ENCODE peak calls at places on chromosomes 12 and 14, in seven cellular contexts. A is IMR-90, X is H9, R is trophoblast cell, W is neuronal stem cell, Z is H1, U is mesendoderm. J is an unnamed sample.

GRCh38 chr12:85725991-85726390 is 110.2 kb downstream of the RASSF9 start:
- DNase-seq in A (no peak), X (no peak), R (no peak), W (no peak), Z (no peak), U (peak), J (no peak)

GRCh38 chr14:89481167-89481566 is 64.1 kb upstream of the FOXN3 start:
- DNase-seq in A (no peak), X (no peak), R (no peak), W (no peak), Z (no peak), U (no peak), J (peak)

GRCh38 chr12:87760943-87761342 is 268.3 kb downstream of the C12orf50 start:
- DNase-seq in A (peak), X (no peak), R (no peak), W (no peak), Z (no peak), U (no peak), J (no peak)

GRCh38 chr12:102959391-102959790 is 1.9 kb downstream of the ASCL1 start:
- DNase-seq in A (no peak), X (no peak), R (no peak), W (no peak), Z (no peak), U (no peak), J (no peak)

GRCh38 chr14:101711041-101711861 is 50.3 kb upstream of the PPP2R5C start:
- DNase-seq in A (no peak), X (no peak), R (no peak), W (no peak), Z (no peak), U (peak), J (no peak)

GRCh38 chr14:52076334-52076733 is 7.5 kb upstream of the NID2 start:
- DNase-seq in A (peak), X (no peak), R (no peak), W (no peak), Z (no peak), U (no peak), J (no peak)

GRCh38 chr14:105866841-105867321 is 340.5 kb downstream of the TMEM121 start:
- DNase-seq in A (no peak), X (no peak), R (no peak), W (no peak), Z (no peak), U (no peak), J (no peak)

GRCh38 chr12:84329933-84330332 is 582.7 kb downstream of the SLC6A15 start:
- DNase-seq in A (no peak), X (no peak), R (no peak), W (no peak), Z (no peak), U (no peak), J (no peak)

GRCh38 chr14:101721951-101722661 is 39.4 kb upstream of the PPP2R5C start:
- DNase-seq in A (no peak), X (peak), R (no peak), W (no peak), Z (no peak), U (peak), J (peak)

GRCh38 chr14:67881225-67881624 is 61.6 kb downstream of the RAD51B start:
- DNase-seq in A (no peak), X (no peak), R (no peak), W (no peak), Z (no peak), U (no peak), J (no peak)

GRCh38 chr14:65095633-65096205 is 6.6 kb downstream of the MAX start:
- DNase-seq in A (peak), X (no peak), R (no peak), W (no peak), Z (no peak), U (no peak), J (peak)

GRCh38 chr14:93049295-93049694 is 66.4 kb downstream of the ITPK1 start:
- DNase-seq in A (no peak), X (no peak), R (no peak), W (no peak), Z (no peak), U (no peak), J (no peak)

GRCh38 chr14:67514203-67514607 is 18.9 kb upstream of the PLEKHH1 start:
- DNase-seq in A (no peak), X (no peak), R (no peak), W (no peak), Z (no peak), U (no peak), J (no peak)

GRCh38 chr12:25424186-25424854 is 128.8 kb downstream of the LMNTD1 start:
- DNase-seq in A (no peak), X (no peak), R (no peak), W (no peak), Z (no peak), U (no peak), J (no peak)

GRCh38 chr14:76271371-76271770 is 104.6 kb upstream of the ESRRB start:
- DNase-seq in A (no peak), X (no peak), R (no peak), W (no peak), Z (peak), U (no peak), J (no peak)

GRCh38 chr12:49511410-49511809 is 27.4 kb upstream of the KCNH3 start:
- DNase-seq in A (no peak), X (no peak), R (peak), W (no peak), Z (no peak), U (no peak), J (no peak)

GRCh38 chr12:30448038-30448437 is 247.6 kb downstream of the IPO8 start:
- DNase-seq in A (no peak), X (no peak), R (no peak), W (no peak), Z (no peak), U (no peak), J (peak)

GRCh38 chr12:31750747-31751039 is 21.9 kb upstream of the AMN1 start:
- DNase-seq in A (no peak), X (no peak), R (no peak), W (no peak), Z (no peak), U (no peak), J (no peak)
- H3K4me2 ChIP-seq in A (no peak), X (no peak), R (no peak), W (no peak), Z (no peak), U (no peak), J (no peak)

GRCh38 chr12:131803995-131804521 is 24.1 kb upstream of the MMP17 start:
- DNase-seq in A (peak), X (no peak), R (no peak), W (no peak), Z (no peak), U (no peak), J (no peak)
- H3K18ac ChIP-seq in A (peak), X (no peak), R (no peak), W (peak), Z (peak), U (no peak), J (peak)

DNA sequence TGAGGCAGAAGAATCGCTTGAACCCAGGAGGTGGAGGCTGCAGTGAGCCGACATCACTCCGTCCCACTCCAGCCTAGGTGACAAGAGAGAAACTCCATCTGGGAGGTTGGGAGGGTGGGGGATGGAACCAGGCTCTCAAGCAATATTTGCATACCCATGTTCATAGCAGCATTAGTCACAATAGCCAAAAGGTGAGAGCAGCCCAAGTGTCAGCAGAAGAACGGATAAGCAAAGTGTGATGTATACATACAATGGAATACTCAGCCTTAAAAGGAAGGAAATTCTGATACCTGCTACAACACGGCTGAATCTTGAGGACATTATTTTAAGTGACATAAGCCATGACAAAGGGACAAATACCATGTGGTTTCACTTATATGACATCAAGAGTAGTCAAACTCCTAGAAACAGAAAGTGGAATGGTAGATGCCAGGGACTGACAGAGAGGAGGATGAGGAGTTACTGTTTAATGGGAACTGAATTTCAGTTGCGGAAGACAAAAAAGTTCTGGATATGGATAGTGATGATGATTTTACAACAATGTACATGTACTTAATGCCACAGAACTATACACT is 11.6 kb downstream of the DAD1 start:
- DNase-seq in A (no peak), X (no peak), R (no peak), W (no peak), Z (no peak), U (peak), J (no peak)
- H2AK5ac ChIP-seq in A (no peak), X (no peak), R (no peak), W (no peak), Z (no peak), U (no peak), J (no peak)

DNA sequence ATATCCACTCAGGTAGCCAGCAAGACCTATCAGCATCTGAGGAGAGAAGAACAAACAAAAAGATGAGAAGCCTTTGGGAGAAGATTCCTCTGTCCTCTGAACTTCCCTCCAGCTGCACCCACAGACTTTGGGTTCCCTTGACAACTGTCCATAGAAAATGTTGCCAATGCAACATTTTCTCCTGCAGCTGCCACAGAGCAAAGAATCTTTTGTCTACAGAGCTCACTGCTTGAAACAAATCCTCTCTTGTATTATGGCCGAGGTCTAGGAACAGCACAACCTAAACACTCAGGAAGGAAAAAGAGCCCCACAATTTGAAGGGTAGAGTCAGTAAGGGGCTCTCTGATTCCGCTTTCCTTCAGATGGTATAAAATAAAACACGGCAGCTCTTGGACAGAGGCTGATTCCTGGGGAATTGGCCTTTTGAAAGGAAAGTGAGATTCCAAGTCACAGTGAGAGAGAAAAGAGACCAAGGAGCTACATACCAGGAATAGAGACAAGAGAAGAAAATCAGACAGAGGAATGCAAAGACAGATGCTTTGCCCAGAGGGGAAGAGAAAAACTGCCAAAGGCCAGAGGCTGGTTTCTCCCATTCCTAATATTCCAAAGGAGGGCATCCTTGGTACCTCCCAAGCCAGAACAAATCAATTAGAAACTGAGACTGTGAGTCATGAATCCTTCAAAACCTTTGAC is 14.1 kb downstream of the POMT2 start:
- DNase-seq in A (peak), X (no peak), R (peak), W (no peak), Z (no peak), U (peak), J (peak)
- H3K4me2 ChIP-seq in A (peak), X (no peak), R (peak), W (no peak), Z (no peak), U (no peak), J (no peak)

GRCh38 chr14:70665448-70666363 is 24.0 kb downstream of the TTC9 start:
- DNase-seq in A (no peak), X (no peak), R (peak), W (no peak), Z (no peak), U (peak), J (no peak)

GRCh38 chr14:70666364-70666691 is 24.6 kb downstream of the TTC9 start:
- DNase-seq in A (no peak), X (no peak), R (no peak), W (no peak), Z (no peak), U (no peak), J (no peak)

GRCh38 chr14:70663707-70664179 is 22.0 kb downstream of the TTC9 start:
- DNase-seq in A (peak), X (no peak), R (no peak), W (no peak), Z (no peak), U (no peak), J (peak)

GRCh38 chr14:70662816-70663215 is 21.1 kb downstream of the TTC9 start:
- DNase-seq in A (no peak), X (no peak), R (peak), W (no peak), Z (no peak), U (no peak), J (no peak)

DNA sequence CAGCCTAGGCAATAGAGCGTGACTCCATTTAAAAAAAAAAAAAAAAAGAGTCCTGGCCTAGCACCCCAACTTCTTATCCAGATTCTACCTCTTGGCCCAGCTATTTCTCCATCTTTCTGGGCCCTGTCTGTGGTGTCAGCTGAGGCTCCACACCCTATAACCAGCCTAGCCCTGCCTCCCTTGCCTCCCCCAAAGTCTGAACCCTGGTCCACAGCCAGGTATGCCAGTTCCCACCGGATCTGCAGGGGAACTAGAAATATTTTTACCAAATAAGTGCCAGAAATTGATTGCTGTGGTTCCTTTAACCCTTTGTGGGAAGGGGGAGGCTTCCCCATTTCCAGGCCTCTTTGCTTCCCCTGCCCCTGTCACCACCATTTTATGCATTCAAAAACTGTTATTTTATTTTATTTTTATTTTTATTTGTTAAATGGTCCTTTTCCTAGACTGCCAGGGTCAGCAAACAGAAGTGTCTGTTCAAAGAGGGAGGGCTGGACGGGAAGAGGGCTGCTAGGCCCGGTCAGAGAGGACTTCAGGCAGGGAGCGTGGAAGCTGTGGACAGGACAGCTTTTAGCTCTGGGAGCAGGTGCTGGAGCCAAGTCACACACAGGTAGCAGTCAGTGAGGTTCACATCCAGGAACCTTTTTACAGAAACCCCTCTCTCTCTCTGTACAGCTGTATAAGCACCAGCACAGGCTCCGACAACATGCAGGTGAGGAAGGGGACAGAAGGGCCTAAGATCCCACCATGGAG is 23.2 kb downstream of the TTC9 start:
- DNase-seq in A (no peak), X (no peak), R (no peak), W (no peak), Z (no peak), U (no peak), J (no peak)
- H3K18ac ChIP-seq in A (no peak), X (no peak), R (peak), W (peak), Z (no peak), U (peak), J (no peak)

DNA sequence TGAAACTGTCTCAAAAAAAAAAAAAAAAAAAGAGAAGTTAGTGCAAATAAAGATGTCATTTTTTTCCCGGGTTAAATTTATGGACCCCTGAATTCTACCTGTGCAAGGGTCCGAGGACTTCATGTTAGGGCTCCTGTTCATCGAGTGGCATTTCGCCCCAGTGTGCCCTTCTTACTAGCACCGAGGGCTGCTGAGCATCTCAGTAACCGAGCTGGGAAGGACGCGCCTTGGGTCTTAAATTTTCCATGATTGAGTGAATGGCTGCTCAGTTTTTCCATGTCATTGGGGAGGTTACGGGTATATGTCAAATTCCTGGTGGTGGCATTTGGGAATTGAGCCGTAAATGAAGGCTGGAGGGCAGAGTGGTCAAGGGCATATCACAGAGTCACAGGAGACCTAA is 34.9 kb upstream of the MAP1LC3B2 start:
- DNase-seq in A (no peak), X (no peak), R (no peak), W (no peak), Z (no peak), U (peak), J (no peak)
- H2AK5ac ChIP-seq in A (peak), X (no peak), R (no peak), W (no peak), Z (peak), U (peak), J (peak)

GRCh38 chr12:2288875-2289274 is 236.1 kb downstream of the CACNA1C start:
- DNase-seq in A (no peak), X (no peak), R (no peak), W (no peak), Z (no peak), U (peak), J (no peak)

GRCh38 chr12:2288471-2288870 is 235.7 kb downstream of the CACNA1C start:
- DNase-seq in A (no peak), X (no peak), R (no peak), W (no peak), Z (no peak), U (no peak), J (no peak)

GRCh38 chr12:2287589-2287988 is 234.8 kb downstream of the CACNA1C start:
- DNase-seq in A (no peak), X (no peak), R (no peak), W (no peak), Z (no peak), U (no peak), J (no peak)

GRCh38 chr12:2287151-2287550 is 234.4 kb downstream of the CACNA1C start:
- DNase-seq in A (no peak), X (no peak), R (peak), W (no peak), Z (no peak), U (no peak), J (no peak)

GRCh38 chr12:2288001-2288400 is 235.2 kb downstream of the CACNA1C start:
- DNase-seq in A (peak), X (no peak), R (no peak), W (no peak), Z (no peak), U (peak), J (peak)
- H3K4me2 ChIP-seq in A (no peak), X (no peak), R (no peak), W (no peak), Z (no peak), U (no peak), J (no peak)

GRCh38 chr12:18394742-18395141 is 133.4 kb downstream of the PIK3C2G start:
- DNase-seq in A (no peak), X (no peak), R (no peak), W (no peak), Z (no peak), U (no peak), J (no peak)
- H3K18ac ChIP-seq in A (no peak), X (no peak), R (no peak), W (no peak), Z (no peak), U (no peak), J (no peak)

GRCh38 chr12:31568498-31568897 is 22.4 kb downstream of the DENND5B start:
- DNase-seq in A (no peak), X (no peak), R (no peak), W (no peak), Z (no peak), U (no peak), J (no peak)

GRCh38 chr12:31562594-31563328 is 28.2 kb downstream of the DENND5B start:
- DNase-seq in A (no peak), X (no peak), R (no peak), W (no peak), Z (no peak), U (peak), J (no peak)

GRCh38 chr12:31570880-31571279 is 20.1 kb downstream of the DENND5B start:
- DNase-seq in A (peak), X (peak), R (no peak), W (no peak), Z (no peak), U (peak), J (peak)

GRCh38 chr12:31572900-31573299 is 18.0 kb downstream of the DENND5B start:
- DNase-seq in A (no peak), X (no peak), R (no peak), W (no peak), Z (no peak), U (no peak), J (no peak)

DNA sequence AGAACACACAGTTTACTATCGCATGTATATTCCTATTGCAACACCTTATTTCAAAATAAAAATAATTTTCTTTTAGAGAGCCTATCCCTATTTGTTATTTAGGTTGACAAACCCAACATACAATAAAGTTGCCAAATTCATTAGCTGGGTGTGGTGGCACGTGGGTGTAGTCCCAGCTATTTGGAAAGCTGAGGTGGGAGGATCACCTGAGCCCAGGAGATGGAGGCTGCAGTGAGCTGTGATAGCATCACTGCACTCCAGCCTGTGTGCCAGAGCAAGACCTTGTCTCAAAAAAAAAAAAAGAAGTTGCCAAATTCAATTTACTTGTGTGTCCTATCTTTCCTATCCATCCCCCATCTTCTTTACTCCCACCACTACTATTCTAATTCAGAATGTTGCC is 23.9 kb downstream of the DENND5B start:
- DNase-seq in A (no peak), X (no peak), R (no peak), W (no peak), Z (no peak), U (no peak), J (no peak)
- H2AK5ac ChIP-seq in A (no peak), X (no peak), R (no peak), W (no peak), Z (no peak), U (no peak), J (no peak)

GRCh38 chr12:94206886-94207285 is 58.5 kb downstream of the PLXNC1 start:
- DNase-seq in A (no peak), X (no peak), R (no peak), W (no peak), Z (no peak), U (no peak), J (no peak)
- H3K4me2 ChIP-seq in A (no peak), X (no peak), R (no peak), W (no peak), Z (no peak), U (no peak), J (no peak)

J was measured in mesenchymal stem cell.